ENCODE peak calls at places on chromosome 17, in six cellular contexts. One of them, this sample, is unnamed.

GRCh38 chr17:62206550-62206949 is 141.5 kb upstream of the MED13 start:
- DNase-seq in ureter: no peak
- DNase-seq in GM10248: no peak
- DNase-seq in foreskin fibroblast: no peak
- DNase-seq in AG04449: no peak
- DNase-seq in activated T-helper 9 cell treated with anti-CD3 and anti-CD28 coated beads, Interleukin-2, amount 50 U/mL, for 16 hours: no peak
- DNase-seq in this sample: no peak

GRCh38 chr17:80168371-80168770 is 1.5 kb upstream of the CARD14 start:
- DNase-seq in AG04449: no peak
- DNase-seq in foreskin fibroblast: no peak
- DNase-seq in activated T-helper 9 cell treated with anti-CD3 and anti-CD28 coated beads, Interleukin-2, amount 50 U/mL, for 16 hours: no peak
- DNase-seq in ureter: no peak
- DNase-seq in GM10248: no peak
- DNase-seq in this sample: no peak

GRCh38 chr17:5702951-5703510 is 118.7 kb upstream of the NLRP1 start:
- DNase-seq in activated T-helper 9 cell treated with anti-CD3 and anti-CD28 coated beads, Interleukin-2, amount 50 U/mL, for 16 hours: no peak
- DNase-seq in GM10248: no peak
- DNase-seq in ureter: no peak
- DNase-seq in foreskin fibroblast: no peak
- DNase-seq in AG04449: no peak
- DNase-seq in this sample: no peak

GRCh38 chr17:74437702-74438101 is 5.8 kb downstream of the GPRC5C start:
- DNase-seq in ureter: no peak
- DNase-seq in AG04449: no peak
- DNase-seq in foreskin fibroblast: no peak
- DNase-seq in activated T-helper 9 cell treated with anti-CD3 and anti-CD28 coated beads, Interleukin-2, amount 50 U/mL, for 16 hours: no peak
- DNase-seq in GM10248: no peak
- DNase-seq in this sample: peak; percentile 63

GRCh38 chr17:27743288-27743885 is 56.9 kb downstream of the NOS2 start:
- DNase-seq in GM10248: no peak
- DNase-seq in activated T-helper 9 cell treated with anti-CD3 and anti-CD28 coated beads, Interleukin-2, amount 50 U/mL, for 16 hours: no peak
- DNase-seq in foreskin fibroblast: no peak
- DNase-seq in AG04449: no peak
- DNase-seq in ureter: peak; percentile 18
- DNase-seq in this sample: no peak

GRCh38 chr17:77700165-77700881 is 258.2 kb upstream of the TNRC6C start:
- DNase-seq in foreskin fibroblast: no peak
- DNase-seq in ureter: peak; percentile 30
- DNase-seq in activated T-helper 9 cell treated with anti-CD3 and anti-CD28 coated beads, Interleukin-2, amount 50 U/mL, for 16 hours: no peak
- DNase-seq in AG04449: no peak
- DNase-seq in GM10248: no peak
- DNase-seq in this sample: no peak

GRCh38 chr17:58789160-58789559 is 33.5 kb downstream of the PPM1E start:
- DNase-seq in GM10248: no peak
- DNase-seq in ureter: no peak
- DNase-seq in foreskin fibroblast: no peak
- DNase-seq in AG04449: no peak
- DNase-seq in activated T-helper 9 cell treated with anti-CD3 and anti-CD28 coated beads, Interleukin-2, amount 50 U/mL, for 16 hours: no peak
- DNase-seq in this sample: no peak

GRCh38 chr17:51258756-51259573 is 884 bp downstream of the MBTD1 start:
- DNase-seq in GM10248: peak; percentile 15
- DNase-seq in activated T-helper 9 cell treated with anti-CD3 and anti-CD28 coated beads, Interleukin-2, amount 50 U/mL, for 16 hours: no peak
- DNase-seq in AG04449: no peak
- DNase-seq in ureter: no peak
- DNase-seq in foreskin fibroblast: no peak
- DNase-seq in this sample: peak; percentile 50

GRCh38 chr17:82458885-82459424 is 414 bp downstream of the NARF start:
- DNase-seq in activated T-helper 9 cell treated with anti-CD3 and anti-CD28 coated beads, Interleukin-2, amount 50 U/mL, for 16 hours: no peak
- DNase-seq in AG04449: no peak
- DNase-seq in foreskin fibroblast: no peak
- DNase-seq in ureter: no peak
- DNase-seq in GM10248: no peak
- DNase-seq in this sample: no peak

GRCh38 chr17:33038740-33039139 is 47.1 kb downstream of the SPACA3 start:
- DNase-seq in GM10248: no peak
- DNase-seq in ureter: peak; percentile 38
- DNase-seq in AG04449: no peak
- DNase-seq in foreskin fibroblast: no peak
- DNase-seq in activated T-helper 9 cell treated with anti-CD3 and anti-CD28 coated beads, Interleukin-2, amount 50 U/mL, for 16 hours: no peak
- DNase-seq in this sample: peak; percentile 76

GRCh38 chr17:7580631-7581554 is 1.5 kb downstream of the CD68 start:
- DNase-seq in AG04449: no peak
- DNase-seq in foreskin fibroblast: no peak
- DNase-seq in activated T-helper 9 cell treated with anti-CD3 and anti-CD28 coated beads, Interleukin-2, amount 50 U/mL, for 16 hours: no peak
- DNase-seq in GM10248: no peak
- DNase-seq in ureter: no peak
- DNase-seq in this sample: no peak

GRCh38 chr17:44916059-44916780 is 920 bp upstream of the GFAP start:
- DNase-seq in foreskin fibroblast: no peak
- DNase-seq in ureter: no peak
- DNase-seq in AG04449: no peak
- DNase-seq in activated T-helper 9 cell treated with anti-CD3 and anti-CD28 coated beads, Interleukin-2, amount 50 U/mL, for 16 hours: no peak
- DNase-seq in GM10248: no peak
- DNase-seq in this sample: no peak

GRCh38 chr17:67605259-67605912 is 112.3 kb upstream of the NOL11 start:
- DNase-seq in ureter: peak; percentile 64
- DNase-seq in activated T-helper 9 cell treated with anti-CD3 and anti-CD28 coated beads, Interleukin-2, amount 50 U/mL, for 16 hours: no peak
- DNase-seq in AG04449: no peak
- DNase-seq in foreskin fibroblast: no peak
- DNase-seq in GM10248: no peak
- DNase-seq in this sample: no peak

GRCh38 chr17:27491713-27492190 is 35.5 kb downstream of the KSR1 start:
- DNase-seq in GM10248: peak; percentile 47
- DNase-seq in AG04449: no peak
- DNase-seq in activated T-helper 9 cell treated with anti-CD3 and anti-CD28 coated beads, Interleukin-2, amount 50 U/mL, for 16 hours: no peak
- DNase-seq in ureter: no peak
- DNase-seq in foreskin fibroblast: no peak
- DNase-seq in this sample: peak; percentile 85

GRCh38 chr17:51097708-51098446 is 22.8 kb downstream of the SPAG9 start:
- DNase-seq in AG04449: no peak
- DNase-seq in GM10248: no peak
- DNase-seq in activated T-helper 9 cell treated with anti-CD3 and anti-CD28 coated beads, Interleukin-2, amount 50 U/mL, for 16 hours: no peak
- DNase-seq in ureter: no peak
- DNase-seq in foreskin fibroblast: no peak
- DNase-seq in this sample: no peak

GRCh38 chr17:5035356-5035755 is at the start of gene SLC52A1:
- DNase-seq in AG04449: no peak
- DNase-seq in foreskin fibroblast: no peak
- DNase-seq in GM10248: no peak
- DNase-seq in activated T-helper 9 cell treated with anti-CD3 and anti-CD28 coated beads, Interleukin-2, amount 50 U/mL, for 16 hours: no peak
- DNase-seq in ureter: peak; percentile 63
- DNase-seq in this sample: no peak

GRCh38 chr17:751269-752001 is 629 bp downstream of the GEMIN4 start:
- DNase-seq in foreskin fibroblast: peak; percentile 35
- DNase-seq in activated T-helper 9 cell treated with anti-CD3 and anti-CD28 coated beads, Interleukin-2, amount 50 U/mL, for 16 hours: peak; percentile 37
- DNase-seq in AG04449: no peak
- DNase-seq in ureter: no peak
- DNase-seq in GM10248: peak; percentile 62
- DNase-seq in this sample: peak; percentile 20

GRCh38 chr17:21119945-21120249 is 6.9 kb upstream of the DHRS7B start:
- DNase-seq in foreskin fibroblast: no peak
- DNase-seq in AG04449: no peak
- DNase-seq in activated T-helper 9 cell treated with anti-CD3 and anti-CD28 coated beads, Interleukin-2, amount 50 U/mL, for 16 hours: no peak
- DNase-seq in ureter: no peak
- DNase-seq in GM10248: no peak
- DNase-seq in this sample: no peak

GRCh38 chr17:4548721-4549531 is 6.3 kb downstream of the MYBBP1A start:
- DNase-seq in GM10248: no peak
- DNase-seq in activated T-helper 9 cell treated with anti-CD3 and anti-CD28 coated beads, Interleukin-2, amount 50 U/mL, for 16 hours: no peak
- DNase-seq in ureter: no peak
- DNase-seq in AG04449: no peak
- DNase-seq in foreskin fibroblast: no peak
- DNase-seq in this sample: no peak

GRCh38 chr17:30336369-30337171 is 2.7 kb upstream of the TMIGD1 start:
- DNase-seq in foreskin fibroblast: peak; percentile 26
- DNase-seq in ureter: peak; percentile 33
- DNase-seq in GM10248: peak; percentile 33
- DNase-seq in AG04449: no peak
- DNase-seq in activated T-helper 9 cell treated with anti-CD3 and anti-CD28 coated beads, Interleukin-2, amount 50 U/mL, for 16 hours: peak; percentile 35
- DNase-seq in this sample: peak; percentile 61

GRCh38 chr17:73189417-73190099 is 3.3 kb upstream of the COG1 start:
- DNase-seq in ureter: no peak
- DNase-seq in AG04449: no peak
- DNase-seq in foreskin fibroblast: peak; percentile 55
- DNase-seq in activated T-helper 9 cell treated with anti-CD3 and anti-CD28 coated beads, Interleukin-2, amount 50 U/mL, for 16 hours: no peak
- DNase-seq in GM10248: peak; percentile 43
- DNase-seq in this sample: no peak

GRCh38 chr17:4534928-4535666 is 20.1 kb downstream of the MYBBP1A start:
- DNase-seq in AG04449: no peak
- DNase-seq in activated T-helper 9 cell treated with anti-CD3 and anti-CD28 coated beads, Interleukin-2, amount 50 U/mL, for 16 hours: no peak
- DNase-seq in GM10248: no peak
- DNase-seq in foreskin fibroblast: no peak
- DNase-seq in ureter: no peak
- DNase-seq in this sample: no peak

GRCh38 chr17:72661093-72661944 is 431.2 kb downstream of the SLC39A11 start:
- DNase-seq in activated T-helper 9 cell treated with anti-CD3 and anti-CD28 coated beads, Interleukin-2, amount 50 U/mL, for 16 hours: no peak
- DNase-seq in GM10248: no peak
- DNase-seq in foreskin fibroblast: no peak
- DNase-seq in AG04449: no peak
- DNase-seq in ureter: peak; percentile 64
- DNase-seq in this sample: no peak

GRCh38 chr17:17511971-17512858 is 16.0 kb upstream of the RASD1 start:
- DNase-seq in GM10248: no peak
- DNase-seq in AG04449: peak; percentile 75
- DNase-seq in ureter: peak; percentile 67
- DNase-seq in foreskin fibroblast: peak; percentile 76
- DNase-seq in activated T-helper 9 cell treated with anti-CD3 and anti-CD28 coated beads, Interleukin-2, amount 50 U/mL, for 16 hours: no peak
- DNase-seq in this sample: peak; percentile 22

GRCh38 chr17:7261377-7262191 is 694 bp downstream of the CLDN7 start:
- DNase-seq in AG04449: no peak
- DNase-seq in GM10248: peak; percentile 59
- DNase-seq in ureter: no peak
- DNase-seq in activated T-helper 9 cell treated with anti-CD3 and anti-CD28 coated beads, Interleukin-2, amount 50 U/mL, for 16 hours: no peak
- DNase-seq in foreskin fibroblast: no peak
- DNase-seq in this sample: no peak

GRCh38 chr17:71301063-71301462 is 819.8 kb upstream of the SOX9 start:
- DNase-seq in activated T-helper 9 cell treated with anti-CD3 and anti-CD28 coated beads, Interleukin-2, amount 50 U/mL, for 16 hours: no peak
- DNase-seq in foreskin fibroblast: no peak
- DNase-seq in GM10248: no peak
- DNase-seq in AG04449: no peak
- DNase-seq in ureter: no peak
- DNase-seq in this sample: no peak

GRCh38 chr17:57548421-57549385 is 196.4 kb downstream of the CCDC182 start:
- DNase-seq in GM10248: no peak
- DNase-seq in foreskin fibroblast: no peak
- DNase-seq in activated T-helper 9 cell treated with anti-CD3 and anti-CD28 coated beads, Interleukin-2, amount 50 U/mL, for 16 hours: no peak
- DNase-seq in AG04449: no peak
- DNase-seq in ureter: no peak
- DNase-seq in this sample: no peak

GRCh38 chr17:75652934-75653549 is 13.9 kb downstream of the RECQL5 start:
- DNase-seq in foreskin fibroblast: no peak
- DNase-seq in GM10248: peak; percentile 58
- DNase-seq in ureter: no peak
- DNase-seq in AG04449: no peak
- DNase-seq in activated T-helper 9 cell treated with anti-CD3 and anti-CD28 coated beads, Interleukin-2, amount 50 U/mL, for 16 hours: no peak
- DNase-seq in this sample: peak; percentile 63

GRCh38 chr17:80799553-80800403 is 191.9 kb upstream of the CHMP6 start:
- DNase-seq in ureter: no peak
- DNase-seq in activated T-helper 9 cell treated with anti-CD3 and anti-CD28 coated beads, Interleukin-2, amount 50 U/mL, for 16 hours: no peak
- DNase-seq in GM10248: no peak
- DNase-seq in foreskin fibroblast: no peak
- DNase-seq in AG04449: no peak
- DNase-seq in this sample: no peak

GRCh38 chr17:35314415-35315216 is 58.8 kb downstream of the SLFN11 start:
- DNase-seq in AG04449: no peak
- DNase-seq in foreskin fibroblast: no peak
- DNase-seq in ureter: no peak
- DNase-seq in GM10248: no peak
- DNase-seq in activated T-helper 9 cell treated with anti-CD3 and anti-CD28 coated beads, Interleukin-2, amount 50 U/mL, for 16 hours: no peak
- DNase-seq in this sample: no peak

GRCh38 chr17:36592316-36592710 is 634 bp downstream of the DHRS11 start:
- DNase-seq in foreskin fibroblast: no peak
- DNase-seq in GM10248: no peak
- DNase-seq in AG04449: no peak
- DNase-seq in activated T-helper 9 cell treated with anti-CD3 and anti-CD28 coated beads, Interleukin-2, amount 50 U/mL, for 16 hours: no peak
- DNase-seq in ureter: no peak
- DNase-seq in this sample: peak; percentile 51

GRCh38 chr17:78935419-78936323 is 10.5 kb upstream of the TIMP2 start:
- DNase-seq in foreskin fibroblast: peak; percentile 98
- DNase-seq in AG04449: peak; percentile 84
- DNase-seq in ureter: peak; percentile 65
- DNase-seq in activated T-helper 9 cell treated with anti-CD3 and anti-CD28 coated beads, Interleukin-2, amount 50 U/mL, for 16 hours: no peak
- DNase-seq in GM10248: no peak
- DNase-seq in this sample: no peak